ENCODE peak calls at places on chromosomes 6 and 20, in eight cellular contexts. T is ovary, U is HCT116, S is stomach, K is IMR-90, B is heart left ventricle, H is NB4, C is lower leg skin. D is an unnamed sample.
A peak's percentile ranks its signal among the peaks of the same experiment; 100 is the strongest.

GRCh38 chr6:9204171-9204570 is 768.8 kb upstream of the SLC35B3 start:
- DNase-seq in T (no peak), U (peak; percentile 56), S (no peak), K (peak; percentile 64), B (no peak), H (no peak), C (no peak), D (no peak)

GRCh38 chr20:47392015-47392720 is 35.7 kb upstream of the ZMYND8 start:
- DNase-seq in T (no peak), U (peak; percentile 81), S (peak; percentile 31), K (peak; percentile 97), B (no peak), H (peak; percentile 97), C (no peak), D (no peak)

GRCh38 chr6:69948479-69949114 is 82.2 kb downstream of the COL19A1 start:
- DNase-seq in T (no peak), U (no peak), S (no peak), K (no peak), B (no peak), H (no peak), C (no peak), D (no peak)

GRCh38 chr6:116429111-116429510 is 32.1 kb upstream of the CALHM6 start:
- DNase-seq in T (no peak), U (no peak), S (no peak), K (no peak), B (no peak), H (no peak), C (no peak), D (no peak)

GRCh38 chr6:75747371-75747984 is 1.6 kb upstream of the MYO6 start:
- DNase-seq in T (no peak), U (no peak), S (peak; percentile 55), K (no peak), B (no peak), H (no peak), C (no peak), D (no peak)

GRCh38 chr6:167569879-167570278 is 245.0 kb downstream of the TTLL2 start:
- DNase-seq in T (no peak), U (no peak), S (no peak), K (no peak), B (no peak), H (no peak), C (peak; percentile 64), D (peak; percentile 13)

GRCh38 chr6:111605100-111605748 is 454 bp downstream of the TRAF3IP2 start:
- DNase-seq in T (peak; percentile 84), U (no peak), S (peak; percentile 53), K (peak; percentile 86), B (peak; percentile 73), H (peak; percentile 72), C (peak; percentile 96), D (peak; percentile 75)

GRCh38 chr20:46088409-46089075 is 1.2 kb downstream of the NCOA5 start:
- DNase-seq in T (no peak), U (no peak), S (no peak), K (peak; percentile 8), B (no peak), H (peak; percentile 46), C (no peak), D (no peak)

GRCh38 chr6:27568226-27568889 is 95.5 kb upstream of the ZNF184 start:
- DNase-seq in T (no peak), U (no peak), S (no peak), K (no peak), B (no peak), H (no peak), C (no peak), D (no peak)

GRCh38 chr20:58361549-58361948 is 27.5 kb upstream of the VAPB start:
- DNase-seq in T (no peak), U (no peak), S (no peak), K (peak; percentile 51), B (no peak), H (no peak), C (no peak), D (no peak)

GRCh38 chr6:47343631-47344421 is 34.1 kb upstream of the TNFRSF21 start:
- DNase-seq in T (no peak), U (no peak), S (peak; percentile 54), K (no peak), B (no peak), H (no peak), C (no peak), D (peak; percentile 21)

GRCh38 chr20:57214427-57214826 is 52.0 kb downstream of the BMP7 start:
- DNase-seq in T (no peak), U (no peak), S (no peak), K (no peak), B (no peak), H (no peak), C (no peak), D (no peak)

GRCh38 chr6:35757461-35758123 is 18.8 kb upstream of the CLPSL2 start:
- DNase-seq in T (no peak), U (peak; percentile 71), S (no peak), K (peak; percentile 28), B (no peak), H (peak; percentile 70), C (no peak), D (no peak)

GRCh38 chr6:42702200-42702599 is 20.2 kb downstream of the PRPH2 start:
- DNase-seq in T (no peak), U (peak; percentile 36), S (no peak), K (peak; percentile 90), B (no peak), H (no peak), C (no peak), D (no peak)

GRCh38 chr6:170007468-170008240 is 256.2 kb downstream of the ERMARD start:
- DNase-seq in T (no peak), U (no peak), S (no peak), K (no peak), B (no peak), H (no peak), C (peak; percentile 67), D (no peak)

GRCh38 chr20:34615477-34615876 is 57.0 kb downstream of the MAP1LC3A start:
- DNase-seq in T (no peak), U (no peak), S (no peak), K (peak; percentile 49), B (no peak), H (no peak), C (no peak), D (no peak)

DNA sequence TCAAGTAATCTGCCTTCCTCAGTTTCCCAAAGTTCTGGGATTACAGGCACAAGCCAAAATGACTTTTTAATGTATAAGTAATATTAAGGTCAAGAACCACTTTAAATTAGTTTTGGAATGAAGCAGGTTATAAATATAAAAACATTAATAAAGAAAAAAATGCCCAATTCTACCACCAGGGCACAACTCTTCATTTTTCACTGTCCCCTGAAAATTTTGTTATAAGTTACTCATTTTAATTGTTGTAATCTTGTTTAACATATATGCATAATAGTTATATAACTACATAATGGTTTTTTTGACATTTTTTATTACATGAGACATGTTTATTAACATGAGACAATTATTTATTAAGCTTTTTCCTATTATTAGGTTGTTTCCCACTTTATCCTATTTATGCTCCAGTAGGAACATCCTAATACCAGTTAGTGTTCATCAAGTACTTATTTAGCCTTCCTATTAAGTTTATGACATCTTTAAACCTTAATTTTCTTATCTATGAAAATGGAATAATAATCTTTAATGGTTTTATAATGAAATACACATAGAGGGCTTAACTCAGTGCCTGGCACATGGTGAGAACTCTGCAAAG is 182.1 kb upstream of the SCGN start:
- DNase-seq in T (no peak), U (no peak), S (no peak), K (no peak), B (no peak), H (no peak), C (no peak), D (no peak)
- TF ChIP-seq CTCF in T (no peak), U (no peak), S (no peak), K (no peak), B (peak; percentile 30), H (no peak), C (no peak), D (no peak)

GRCh38 chr20:5950271-5951031 is at the start of the genes MCM8 and TRMT6:
- DNase-seq in T (peak; percentile 96), U (peak; percentile 95), S (peak; percentile 96), K (peak; percentile 94), B (peak; percentile 95), H (peak; percentile 99), C (peak; percentile 99), D (peak; percentile 98)
- TF ChIP-seq POLR2A in T (no peak), U (peak; percentile 50), S (no peak), K (peak; percentile 59), B (peak; percentile 38), H (peak; percentile 69), C (no peak), D (no peak)

DNA sequence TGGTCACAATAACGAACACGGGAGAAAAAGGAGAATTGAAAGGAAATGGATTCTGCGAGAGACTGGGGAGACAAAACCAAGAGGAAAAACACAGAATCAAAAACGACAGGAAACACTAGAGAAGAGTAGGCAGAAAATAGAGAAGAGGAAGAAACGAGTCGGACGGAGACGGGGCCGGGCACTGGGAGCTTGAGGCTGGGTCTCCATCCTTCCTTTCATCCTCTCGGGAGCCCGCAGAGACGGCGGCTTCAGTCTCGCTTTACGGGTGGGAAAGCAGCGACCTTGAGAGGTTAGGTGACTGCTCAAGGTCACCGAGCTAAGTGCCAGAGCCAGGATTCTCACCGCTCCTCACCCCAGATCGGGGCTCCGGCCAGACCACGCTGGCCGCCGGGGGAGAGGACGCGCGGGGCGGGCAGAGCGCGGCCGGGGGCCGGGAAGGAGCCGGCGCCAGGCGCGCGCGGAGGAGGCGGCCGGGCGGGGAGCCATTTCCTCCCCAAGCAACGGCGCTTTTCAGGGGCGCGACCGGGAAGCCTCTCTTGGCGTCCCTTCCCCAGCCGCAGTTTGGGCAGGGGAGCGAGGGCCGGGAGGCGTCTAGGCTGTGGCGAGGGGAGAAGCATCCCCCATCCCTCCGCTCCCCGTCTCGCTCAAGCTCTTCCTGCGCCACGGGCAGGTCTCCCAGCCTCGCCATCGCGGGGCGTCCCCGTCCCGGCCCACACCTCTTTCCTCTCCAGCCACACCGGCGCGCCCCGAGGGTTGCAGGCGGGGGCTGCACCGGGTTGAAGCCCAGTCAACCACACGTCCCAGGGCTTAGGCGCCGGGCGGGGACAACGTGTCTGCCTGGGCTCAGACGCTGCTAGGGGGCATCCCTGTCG is 24.0 kb upstream of the MAP3K7 start:
- DNase-seq in T (peak; percentile 81), U (no peak), S (no peak), K (peak; percentile 4), B (peak; percentile 55), H (peak; percentile 35), C (peak; percentile 83), D (peak; percentile 57)
- TF ChIP-seq CTCF in T (peak; percentile 26), U (no peak), S (no peak), K (no peak), B (no peak), H (no peak), C (no peak), D (no peak)

GRCh38 chr20:44959896-44960852 is at the start of gene TOMM34:
- DNase-seq in T (peak; percentile 97), U (peak; percentile 88), S (peak; percentile 98), K (peak; percentile 90), B (peak; percentile 95), H (peak; percentile 97), C (peak; percentile 99), D (peak; percentile 98)

GRCh38 chr20:44962483-44962882 is 2.3 kb upstream of the TOMM34 start:
- DNase-seq in T (no peak), U (no peak), S (no peak), K (no peak), B (no peak), H (no peak), C (no peak), D (no peak)

GRCh38 chr20:44961024-44961866 is 1.0 kb upstream of the TOMM34 start:
- DNase-seq in T (no peak), U (no peak), S (no peak), K (peak; percentile 20), B (no peak), H (no peak), C (no peak), D (no peak)

GRCh38 chr20:44963325-44964215 is 2.7 kb upstream of the STK4 start:
- DNase-seq in T (no peak), U (no peak), S (no peak), K (no peak), B (no peak), H (no peak), C (no peak), D (no peak)

GRCh38 chr20:44961868-44962267 is 1.7 kb upstream of the TOMM34 start:
- DNase-seq in T (no peak), U (no peak), S (no peak), K (peak; percentile 77), B (no peak), H (no peak), C (no peak), D (no peak)
- TF ChIP-seq POLR2A in T (no peak), U (no peak), S (no peak), K (no peak), B (no peak), H (no peak), C (no peak), D (no peak)